ENCODE peak calls at places on chromosome 18, in ten cellular contexts. O is HepG2, D is esophagus squamous epithelium, K is Panc1, J is psoas muscle, N is right atrium auricular region, B is heart left ventricle, T is OCI-LY7, Q is IMR-90, U is BE2C. F is an unnamed sample. For H3K4me1, the result is how much of the 10 kb centered on the place peaks cover.

GRCh38 chr18:37778417-37779165 is 213.0 kb upstream of the CELF4 start:
- DNase-seq in N (no peak), U (peak), D (no peak), T (peak), J (peak), B (peak), K (peak), Q (no peak), O (peak), F (peak)

GRCh38 chr18:23231340-23232021 is 96.2 kb downstream of the CABLES1 start:
- DNase-seq in D (peak), J (peak), T (peak), Q (peak), N (peak), O (no peak), K (no peak), B (peak), U (no peak), F (peak)

GRCh38 chr18:10332452-10332851 is 122.0 kb upstream of the APCDD1 start:
- DNase-seq in D (no peak), Q (no peak), K (no peak), U (no peak), J (no peak), O (no peak), T (no peak), N (no peak), B (no peak), F (no peak)

GRCh38 chr18:32139835-32140283 is 48.2 kb downstream of the RNF138 start:
- DNase-seq in O (no peak), B (no peak), U (peak), T (no peak), J (no peak), N (no peak), K (no peak), Q (no peak), D (no peak), F (no peak)

GRCh38 chr18:48318481-48318880 is 90.7 kb downstream of the ZBTB7C start:
- DNase-seq in B (no peak), U (no peak), K (no peak), D (no peak), J (no peak), T (no peak), O (no peak), Q (no peak), N (no peak), F (no peak)

GRCh38 chr18:47422524-47422923 is 171.1 kb upstream of the SKOR2 start:
- DNase-seq in O (no peak), B (no peak), Q (no peak), U (peak), D (no peak), N (no peak), J (no peak), T (no peak), K (no peak), F (no peak)

GRCh38 chr18:23703057-23703986 is 14.1 kb downstream of the LAMA3 start:
- DNase-seq in T (peak), D (no peak), N (no peak), O (peak), J (no peak), K (peak), Q (peak), U (peak), B (no peak), F (no peak)

GRCh38 chr18:22471546-22472131 is 53.9 kb upstream of the CTAGE1 start:
- DNase-seq in K (no peak), T (no peak), N (peak), B (peak), J (no peak), U (peak), O (no peak), D (no peak), Q (peak), F (no peak)

GRCh38 chr18:61435064-61435652 is 101.9 kb downstream of the CDH20 start:
- DNase-seq in N (no peak), B (no peak), K (no peak), D (no peak), Q (peak), U (peak), O (peak), T (peak), J (no peak), F (no peak)

GRCh38 chr18:63970803-63971191 is 916 bp downstream of the SERPINB8 start:
- DNase-seq in K (no peak), U (no peak), J (peak), N (no peak), D (no peak), B (peak), O (no peak), T (no peak), Q (peak), F (peak)

GRCh38 chr18:54532222-54532621 is 58.8 kb upstream of the DYNAP start:
- DNase-seq in N (no peak), J (no peak), D (no peak), U (no peak), T (peak), B (no peak), O (no peak), K (no peak), Q (no peak), F (no peak)

GRCh38 chr18:79496978-79497637 is 101.4 kb downstream of the NFATC1 start:
- DNase-seq in J (peak), N (no peak), B (peak), K (no peak), O (no peak), D (no peak), U (peak), T (no peak), Q (peak), F (no peak)

GRCh38 chr18:11963991-11964484 is 17.3 kb upstream of the IMPA2 start:
- DNase-seq in U (no peak), D (no peak), O (no peak), Q (peak), T (no peak), B (no peak), K (no peak), N (no peak), J (no peak), F (no peak)

GRCh38 chr18:21439453-21439852 is 161.1 kb downstream of the ESCO1 start:
- DNase-seq in K (peak), N (no peak), T (no peak), O (peak), B (no peak), D (no peak), J (no peak), Q (peak), U (no peak), F (no peak)

GRCh38 chr18:38496222-38496810 is 930.7 kb upstream of the CELF4 start:
- DNase-seq in J (no peak), D (no peak), U (no peak), O (no peak), K (no peak), Q (no peak), T (no peak), B (no peak), N (no peak), F (no peak)

GRCh38 chr18:56984731-56985130 is 162.2 kb upstream of the BOD1L2 start:
- DNase-seq in K (no peak), T (no peak), N (no peak), B (no peak), J (no peak), O (peak), D (no peak), U (no peak), Q (no peak), F (no peak)

GRCh38 chr18:61998335-61998734 is 105.5 kb upstream of the RNF152 start:
- DNase-seq in T (no peak), D (no peak), B (no peak), N (no peak), K (no peak), Q (no peak), J (no peak), O (no peak), U (no peak), F (no peak)

GRCh38 chr18:31684279-31685096 is at the start of gene B4GALT6:
- DNase-seq in T (peak), N (no peak), K (no peak), J (peak), B (peak), D (no peak), O (no peak), U (peak), Q (no peak), F (no peak)

GRCh38 chr18:64103979-64104378 is 44.9 kb downstream of the LINC00305 start:
- DNase-seq in D (no peak), T (no peak), O (peak), Q (no peak), K (no peak), U (no peak), J (no peak), B (no peak), N (no peak), F (no peak)

GRCh38 chr18:73564073-73564472 is 583.6 kb downstream of the FBXO15 start:
- DNase-seq in D (no peak), O (no peak), T (no peak), Q (peak), U (no peak), K (no peak), J (no peak), N (no peak), B (no peak), F (no peak)

GRCh38 chr18:63994783-63995399 is 25.0 kb downstream of the SERPINB8 start:
- DNase-seq in K (no peak), T (peak), U (peak), D (no peak), J (no peak), Q (peak), O (peak), N (peak), B (no peak), F (peak)

GRCh38 chr18:48472610-48473009 is 63.4 kb upstream of the ZBTB7C start:
- DNase-seq in U (no peak), B (no peak), O (no peak), D (no peak), K (no peak), J (no peak), Q (no peak), T (no peak), N (no peak), F (no peak)

GRCh38 chr18:38801640-38802039 is 1236.0 kb upstream of the CELF4 start:
- DNase-seq in K (no peak), J (no peak), D (no peak), O (no peak), T (no peak), B (no peak), N (no peak), Q (no peak), U (no peak), F (no peak)

GRCh38 chr18:79200546-79201268 is 131.5 kb downstream of the ATP9B start:
- DNase-seq in T (peak), J (no peak), N (no peak), B (peak), D (peak), Q (peak), O (no peak), K (no peak), U (peak), F (peak)

GRCh38 chr18:79490593-79491551 is 95.1 kb downstream of the NFATC1 start:
- DNase-seq in Q (no peak), J (peak), K (no peak), T (no peak), U (no peak), N (no peak), O (no peak), D (no peak), B (peak), F (no peak)

GRCh38 chr18:31274915-31275314 is 43.0 kb upstream of the DSG1 start:
- DNase-seq in K (no peak), D (no peak), J (peak), Q (no peak), U (no peak), T (no peak), O (peak), B (peak), N (peak), F (peak)

GRCh38 chr18:46402945-46403344 is 254.1 kb downstream of the LOXHD1 start:
- DNase-seq in J (no peak), N (no peak), Q (no peak), K (no peak), O (no peak), B (no peak), D (no peak), U (no peak), T (no peak), F (no peak)
- H3K4me1 ChIP-seq in J (under half), N (under half), Q (under half), K (under half), O (under half), B (under half), D (under half), U (under half), T (under half), F (under half)

DNA sequence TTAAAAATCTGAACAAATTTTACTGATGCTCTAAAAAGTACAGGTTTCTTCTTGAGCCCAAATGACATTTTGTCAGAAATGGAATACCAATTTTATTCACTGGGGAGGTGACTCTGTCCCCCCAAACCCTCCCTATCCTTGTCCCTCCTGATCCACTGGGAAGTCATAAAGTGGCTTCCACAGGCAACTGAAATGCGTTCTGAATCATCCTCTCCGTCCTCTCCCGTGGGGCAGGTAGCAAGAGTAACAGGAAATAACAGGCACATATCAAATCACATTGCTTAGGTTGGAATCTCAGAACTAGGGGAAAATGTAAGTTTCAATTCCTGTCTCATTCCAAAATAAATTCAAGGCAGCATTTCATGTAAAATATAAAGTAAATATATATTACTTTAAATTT is 44.5 kb downstream of the MYL12B start:
- DNase-seq in N (no peak), J (no peak), K (no peak), U (no peak), O (no peak), D (no peak), T (no peak), Q (no peak), B (no peak), F (no peak)
- TF ChIP-seq CTCF in N (no peak), J (no peak), K (no peak), U (no peak), O (no peak), D (no peak), T (no peak), Q (no peak), B (no peak), F (no peak)

GRCh38 chr18:35672897-35673296 is 91.4 kb downstream of the GALNT1 start:
- DNase-seq in K (no peak), J (no peak), N (no peak), Q (peak), D (no peak), O (no peak), U (peak), T (no peak), B (no peak), F (no peak)
- H3K4me1 ChIP-seq in K (under half), J (under half), N (under half), Q (under half), D (under half), O (under half), U (under half), T (under half), B (under half), F (under half)

GRCh38 chr18:49728542-49728941 is 84.8 kb downstream of the ACAA2 start:
- DNase-seq in K (peak), T (peak), J (peak), D (no peak), N (no peak), O (peak), B (no peak), U (peak), Q (no peak), F (peak)
- TF ChIP-seq CTCF in K (peak), T (peak), J (peak), D (peak), N (peak), O (peak), B (peak), U (peak), Q (peak), F (peak)

DNA sequence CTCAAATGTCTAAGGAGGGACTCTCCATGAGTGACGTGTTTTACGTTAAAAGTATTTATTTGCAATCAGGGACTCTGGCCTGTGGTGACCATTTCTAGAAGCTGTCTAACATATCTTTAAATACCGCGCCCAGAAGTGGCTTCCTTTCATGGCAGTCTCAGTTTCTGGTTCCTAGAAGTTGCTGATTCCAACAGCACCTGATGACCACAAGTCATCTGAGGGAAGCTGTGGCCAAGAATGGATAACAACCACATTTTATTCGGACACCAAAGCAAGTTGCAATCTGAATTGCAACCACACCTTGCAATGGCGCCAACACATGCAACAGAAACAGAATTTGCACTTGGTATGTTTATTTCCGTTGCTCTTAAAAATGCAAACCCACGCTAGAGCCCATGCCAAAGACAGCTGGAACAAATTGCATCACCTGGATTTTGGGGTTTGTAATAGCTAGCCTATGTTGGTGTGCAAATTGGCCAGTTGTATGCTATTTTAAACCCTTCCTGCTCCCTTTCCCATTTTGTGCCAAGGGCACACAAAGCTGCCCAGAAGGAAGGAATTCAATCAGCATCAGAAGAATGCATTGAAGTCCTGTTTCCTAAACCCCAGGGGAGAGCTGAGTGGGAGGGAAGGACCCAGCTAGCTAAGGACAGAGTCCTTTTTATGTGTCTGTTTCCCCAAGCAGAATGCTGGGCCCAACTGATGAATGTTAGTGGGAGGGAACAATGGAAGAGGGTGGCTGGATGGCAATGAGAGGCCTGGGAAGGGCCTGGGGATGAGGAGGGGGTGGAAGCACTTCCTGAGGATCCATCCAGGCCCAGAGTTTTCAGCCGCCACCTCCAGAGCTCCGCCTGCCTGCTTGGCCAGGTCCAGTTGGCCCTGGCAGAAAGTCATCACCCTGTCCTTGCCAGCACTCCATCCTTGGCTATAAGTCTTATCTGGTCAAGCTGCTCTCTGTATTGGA is 32.9 kb downstream of the MEX3C start:
- DNase-seq in Q (no peak), T (peak), B (no peak), O (no peak), D (no peak), K (no peak), N (no peak), J (no peak), U (no peak), F (no peak)
- H3K4me1 ChIP-seq in Q (under half), T (under half), B (under half), O (under half), D (under half), K (under half), N (under half), J (under half), U (under half), F (under half)

DNA sequence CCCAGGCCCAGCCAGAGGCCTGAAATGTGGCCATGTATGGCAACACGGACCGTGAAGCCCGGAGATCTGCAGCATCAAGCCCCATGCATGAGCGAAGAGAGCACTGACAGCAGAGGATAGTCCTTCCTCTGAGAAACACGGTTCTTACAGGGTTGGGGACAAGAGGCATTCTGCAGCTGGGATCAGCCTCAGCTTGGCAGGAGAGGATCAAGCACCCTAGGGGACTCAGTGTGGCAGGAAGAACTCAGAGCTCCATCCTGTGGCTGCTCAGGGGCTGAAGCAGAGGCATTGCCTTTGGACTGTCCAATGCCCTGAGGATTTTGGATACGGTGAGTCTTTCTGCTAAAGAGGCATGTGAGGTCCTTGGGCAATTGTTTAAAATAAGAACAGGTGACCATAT is 368.7 kb downstream of the ZNF516 start:
- DNase-seq in D (no peak), U (no peak), K (no peak), J (no peak), Q (no peak), T (no peak), N (no peak), O (no peak), B (no peak), F (no peak)
- TF ChIP-seq CTCF in D (no peak), U (no peak), K (peak), J (peak), Q (no peak), T (no peak), N (peak), O (peak), B (peak), F (no peak)

GRCh38 chr18:9104244-9104901 is 1.9 kb downstream of the NDUFV2 start:
- DNase-seq in O (no peak), J (no peak), N (no peak), D (no peak), U (no peak), Q (no peak), B (no peak), T (no peak), K (no peak), F (no peak)
- H3K4me1 ChIP-seq in O (half or more), J (half or more), N (half or more), D (half or more), U (under half), Q (under half), B (half or more), T (under half), K (under half), F (under half)

DNA sequence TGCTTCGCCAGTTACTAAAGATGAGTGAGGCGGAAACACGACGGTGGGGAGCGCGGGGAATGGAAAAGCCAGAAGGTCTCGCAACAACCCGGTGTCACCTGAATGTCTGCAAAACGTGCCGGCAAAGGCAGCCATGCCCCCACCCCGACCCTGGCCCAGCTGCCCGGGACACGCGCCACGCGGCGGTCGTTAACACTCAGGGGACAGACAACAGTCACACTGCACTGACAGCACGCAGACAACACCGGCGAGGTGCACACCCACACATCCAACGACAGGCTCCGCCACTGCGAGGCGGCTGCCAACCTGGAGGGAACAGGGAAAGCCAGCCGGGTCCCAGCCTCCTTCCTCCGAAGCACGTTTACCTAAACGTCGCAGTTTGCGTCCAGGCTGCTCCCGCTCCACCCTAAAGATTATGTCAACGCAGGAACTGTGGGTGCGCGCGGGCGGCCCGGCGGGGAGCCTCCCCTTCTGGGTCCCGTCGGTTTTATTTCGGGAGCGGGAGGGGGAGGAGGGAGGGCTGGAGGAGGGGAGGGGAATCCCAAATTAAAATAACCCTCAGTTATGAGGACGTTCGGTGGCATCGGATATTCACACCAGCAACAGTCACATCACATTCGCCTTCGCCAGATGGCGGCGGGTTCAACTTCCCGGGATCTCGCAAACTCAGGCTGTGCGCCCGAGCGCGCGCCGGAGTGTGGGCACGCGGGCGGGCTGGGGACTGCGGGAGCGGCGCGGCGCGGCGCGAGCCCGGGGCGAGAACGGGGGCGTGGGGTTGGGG is 694 bp downstream of the PTGR3 start:
- DNase-seq in K (no peak), T (peak), U (peak), Q (peak), D (no peak), J (peak), N (no peak), B (peak), O (peak), F (peak)
- TF ChIP-seq CTCF in K (no peak), T (no peak), U (peak), Q (no peak), D (no peak), J (peak), N (no peak), B (peak), O (peak), F (no peak)